ENCODE peak calls at places on chromosomes 7 and 10, in seven cellular contexts. One of them, this sample, is unnamed.

GRCh38 chr7:112420236-112420945 is 29.9 kb upstream of the IFRD1 start:
- DNase-seq in adrenal gland: no peak
- DNase-seq in PC-9: no peak
- DNase-seq in CD4-positive, alpha-beta T cell: no peak
- DNase-seq in neural progenitor cell: peak; percentile 64
- DNase-seq in RWPE2: no peak
- DNase-seq in fibroblast of lung: no peak
- DNase-seq in this sample: no peak

GRCh38 chr7:29035044-29035740 is 77.1 kb upstream of the TRIL start:
- DNase-seq in adrenal gland: peak; percentile 27
- DNase-seq in PC-9: peak; percentile 92
- DNase-seq in CD4-positive, alpha-beta T cell: no peak
- DNase-seq in neural progenitor cell: no peak
- DNase-seq in fibroblast of lung: peak; percentile 67
- DNase-seq in RWPE2: no peak
- DNase-seq in this sample: no peak

GRCh38 chr10:49298666-49298989 is 342 bp upstream of the C10orf71 start:
- DNase-seq in adrenal gland: no peak
- DNase-seq in fibroblast of lung: no peak
- DNase-seq in CD4-positive, alpha-beta T cell: no peak
- DNase-seq in neural progenitor cell: peak; percentile 36
- DNase-seq in PC-9: no peak
- DNase-seq in RWPE2: no peak
- DNase-seq in this sample: no peak

GRCh38 chr7:140501941-140502340 is 22.6 kb upstream of the MKRN1 start:
- DNase-seq in neural progenitor cell: no peak
- DNase-seq in adrenal gland: no peak
- DNase-seq in RWPE2: no peak
- DNase-seq in PC-9: no peak
- DNase-seq in CD4-positive, alpha-beta T cell: no peak
- DNase-seq in fibroblast of lung: no peak
- DNase-seq in this sample: no peak

GRCh38 chr10:14727389-14727918 is 47.2 kb downstream of the FAM107B start:
- DNase-seq in CD4-positive, alpha-beta T cell: no peak
- DNase-seq in adrenal gland: no peak
- DNase-seq in PC-9: no peak
- DNase-seq in fibroblast of lung: no peak
- DNase-seq in RWPE2: no peak
- DNase-seq in neural progenitor cell: no peak
- DNase-seq in this sample: no peak

GRCh38 chr10:44413416-44413815 is 28.5 kb upstream of the CXCL12 start:
- DNase-seq in PC-9: no peak
- DNase-seq in neural progenitor cell: no peak
- DNase-seq in RWPE2: no peak
- DNase-seq in fibroblast of lung: no peak
- DNase-seq in CD4-positive, alpha-beta T cell: no peak
- DNase-seq in adrenal gland: peak; percentile 55
- DNase-seq in this sample: no peak

GRCh38 chr7:2523461-2523905 is 3.9 kb downstream of the LFNG start:
- DNase-seq in neural progenitor cell: peak; percentile 81
- DNase-seq in adrenal gland: no peak
- DNase-seq in fibroblast of lung: no peak
- DNase-seq in PC-9: peak; percentile 52
- DNase-seq in RWPE2: no peak
- DNase-seq in CD4-positive, alpha-beta T cell: no peak
- DNase-seq in this sample: no peak

GRCh38 chr7:133253522-133253882 is 624 bp downstream of the EXOC4 start:
- DNase-seq in CD4-positive, alpha-beta T cell: no peak
- DNase-seq in fibroblast of lung: peak; percentile 14
- DNase-seq in RWPE2: no peak
- DNase-seq in PC-9: no peak
- DNase-seq in adrenal gland: no peak
- DNase-seq in neural progenitor cell: peak; percentile 13
- DNase-seq in this sample: peak; percentile 29

GRCh38 chr7:54015251-54015650 is 526.9 kb upstream of the VSTM2A start:
- DNase-seq in CD4-positive, alpha-beta T cell: no peak
- DNase-seq in RWPE2: no peak
- DNase-seq in adrenal gland: no peak
- DNase-seq in neural progenitor cell: peak; percentile 23
- DNase-seq in PC-9: peak; percentile 50
- DNase-seq in fibroblast of lung: no peak
- DNase-seq in this sample: no peak

GRCh38 chr10:28793482-28793881 is 116.2 kb downstream of the BAMBI start:
- DNase-seq in fibroblast of lung: no peak
- DNase-seq in CD4-positive, alpha-beta T cell: no peak
- DNase-seq in RWPE2: no peak
- DNase-seq in PC-9: no peak
- DNase-seq in adrenal gland: no peak
- DNase-seq in neural progenitor cell: no peak
- DNase-seq in this sample: no peak

GRCh38 chr7:159086301-159086925 is 58.3 kb downstream of the VIPR2 start:
- DNase-seq in fibroblast of lung: no peak
- DNase-seq in PC-9: no peak
- DNase-seq in neural progenitor cell: no peak
- DNase-seq in RWPE2: peak; percentile 21
- DNase-seq in adrenal gland: no peak
- DNase-seq in CD4-positive, alpha-beta T cell: no peak
- DNase-seq in this sample: no peak

GRCh38 chr7:51325937-51326336 is 9.3 kb upstream of the COBL start:
- DNase-seq in adrenal gland: no peak
- DNase-seq in neural progenitor cell: no peak
- DNase-seq in fibroblast of lung: no peak
- DNase-seq in CD4-positive, alpha-beta T cell: no peak
- DNase-seq in PC-9: no peak
- DNase-seq in RWPE2: no peak
- DNase-seq in this sample: no peak

GRCh38 chr7:112510032-112510742 is 29.4 kb downstream of the LSMEM1 start:
- DNase-seq in CD4-positive, alpha-beta T cell: no peak
- DNase-seq in PC-9: no peak
- DNase-seq in RWPE2: no peak
- DNase-seq in neural progenitor cell: no peak
- DNase-seq in fibroblast of lung: peak; percentile 59
- DNase-seq in adrenal gland: no peak
- DNase-seq in this sample: no peak

GRCh38 chr7:24829787-24830186 is 72.5 kb upstream of the GSDME start:
- DNase-seq in CD4-positive, alpha-beta T cell: no peak
- DNase-seq in adrenal gland: no peak
- DNase-seq in neural progenitor cell: no peak
- DNase-seq in PC-9: no peak
- DNase-seq in fibroblast of lung: no peak
- DNase-seq in RWPE2: no peak
- DNase-seq in this sample: no peak

GRCh38 chr7:157593541-157593940 is 256.7 kb downstream of the DNAJB6 start:
- DNase-seq in adrenal gland: no peak
- DNase-seq in fibroblast of lung: no peak
- DNase-seq in PC-9: no peak
- DNase-seq in neural progenitor cell: no peak
- DNase-seq in CD4-positive, alpha-beta T cell: no peak
- DNase-seq in RWPE2: no peak
- DNase-seq in this sample: no peak

GRCh38 chr7:2527505-2528464 is 8.2 kb downstream of the LFNG start:
- DNase-seq in neural progenitor cell: no peak
- DNase-seq in CD4-positive, alpha-beta T cell: peak; percentile 69
- DNase-seq in PC-9: peak; percentile 82
- DNase-seq in RWPE2: peak; percentile 34
- DNase-seq in adrenal gland: no peak
- DNase-seq in fibroblast of lung: peak; percentile 56
- DNase-seq in this sample: no peak

GRCh38 chr7:103425177-103425576 is 20.8 kb downstream of the SLC26A5 start:
- DNase-seq in fibroblast of lung: no peak
- DNase-seq in CD4-positive, alpha-beta T cell: no peak
- DNase-seq in adrenal gland: no peak
- DNase-seq in neural progenitor cell: no peak
- DNase-seq in RWPE2: no peak
- DNase-seq in PC-9: no peak
- DNase-seq in this sample: no peak

GRCh38 chr10:119323085-119323670 is 115.8 kb downstream of the GRK5 start:
- DNase-seq in PC-9: no peak
- DNase-seq in CD4-positive, alpha-beta T cell: no peak
- DNase-seq in fibroblast of lung: no peak
- DNase-seq in RWPE2: no peak
- DNase-seq in adrenal gland: no peak
- DNase-seq in neural progenitor cell: no peak
- DNase-seq in this sample: no peak

DNA sequence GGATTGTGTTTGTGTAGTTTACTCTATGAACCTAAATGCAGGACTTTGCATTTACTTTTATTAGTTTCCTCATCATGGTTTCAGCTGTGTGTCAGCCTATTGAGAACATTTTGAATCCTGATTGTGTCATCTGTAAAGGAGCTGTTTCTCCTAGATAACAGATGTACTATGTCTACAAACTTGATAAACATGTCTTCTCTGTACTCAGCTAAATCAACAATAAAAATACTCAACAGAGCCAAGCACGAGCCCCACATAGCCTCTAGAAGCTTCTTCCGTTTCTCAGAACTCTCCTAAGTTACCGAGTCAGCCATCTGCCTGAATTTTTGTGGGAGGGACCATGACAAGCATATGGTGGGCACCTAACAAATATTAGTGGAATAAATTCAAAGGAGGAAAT is 234.7 kb downstream of the SKAP2 start:
- DNase-seq in CD4-positive, alpha-beta T cell: no peak
- DNase-seq in RWPE2: no peak
- DNase-seq in neural progenitor cell: no peak
- DNase-seq in adrenal gland: no peak
- DNase-seq in fibroblast of lung: peak; percentile 3
- DNase-seq in PC-9: no peak
- DNase-seq in this sample: no peak
- H3K27ac ChIP-seq in CD4-positive, alpha-beta T cell: no peak overlapping the region
- H3K27ac ChIP-seq in RWPE2: no peak overlapping the region
- H3K27ac ChIP-seq in neural progenitor cell: no peak overlapping the region
- H3K27ac ChIP-seq in adrenal gland: no peak overlapping the region
- H3K27ac ChIP-seq in fibroblast of lung: no peak overlapping the region
- H3K27ac ChIP-seq in PC-9: no peak overlapping the region
- H3K27ac ChIP-seq in this sample: no peak overlapping the region

DNA sequence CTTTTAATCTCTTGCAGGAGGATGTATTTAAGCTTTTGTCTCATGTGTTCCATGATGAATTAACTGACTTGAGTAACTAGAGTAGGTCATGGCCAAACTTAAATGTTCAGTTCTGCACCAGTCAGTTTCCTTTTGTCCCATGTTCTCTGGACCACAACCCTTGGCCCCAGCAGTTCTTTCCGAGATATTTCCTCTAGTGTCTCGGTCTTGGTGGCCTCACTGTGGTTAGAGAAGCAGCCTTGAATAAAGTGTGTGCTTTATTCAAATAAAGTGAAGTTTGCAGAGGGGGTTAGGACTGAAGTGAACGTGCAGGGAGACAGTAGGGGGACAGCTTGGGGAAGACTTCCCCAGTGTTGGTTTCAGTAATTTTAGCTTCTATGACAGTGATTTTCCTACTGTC is 9.3 kb downstream of the ZNF212 start:
- DNase-seq in PC-9: no peak
- DNase-seq in CD4-positive, alpha-beta T cell: no peak
- DNase-seq in neural progenitor cell: no peak
- DNase-seq in adrenal gland: no peak
- DNase-seq in fibroblast of lung: no peak
- DNase-seq in RWPE2: no peak
- DNase-seq in this sample: no peak
- H3K27ac ChIP-seq in PC-9: no peak overlapping the region
- H3K27ac ChIP-seq in CD4-positive, alpha-beta T cell: no peak overlapping the region
- H3K27ac ChIP-seq in neural progenitor cell: no peak overlapping the region
- H3K27ac ChIP-seq in adrenal gland: peak overlapping the region; percentile 43
- H3K27ac ChIP-seq in fibroblast of lung: no peak overlapping the region
- H3K27ac ChIP-seq in RWPE2: no peak overlapping the region
- H3K27ac ChIP-seq in this sample: no peak overlapping the region

DNA sequence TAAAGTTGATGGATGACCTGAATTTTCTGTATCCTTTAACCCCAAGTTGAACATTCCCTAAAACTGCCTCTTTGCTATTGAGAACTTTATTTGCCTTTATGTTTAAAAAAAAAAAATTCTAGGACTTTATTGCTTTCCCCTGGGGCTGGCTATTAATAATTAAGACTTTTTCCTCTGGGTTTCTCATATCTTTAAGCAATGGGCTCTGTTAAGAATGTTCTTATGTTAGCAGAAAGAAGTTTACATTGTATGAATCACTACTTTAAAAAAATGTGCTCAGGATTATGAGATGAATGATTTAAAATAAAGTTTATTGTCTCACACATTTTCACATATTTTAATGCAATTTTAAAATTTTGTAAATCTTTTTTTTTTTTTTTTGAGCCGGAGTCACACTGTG is 19.5 kb downstream of the TAX1BP1 start:
- DNase-seq in fibroblast of lung: no peak
- DNase-seq in CD4-positive, alpha-beta T cell: no peak
- DNase-seq in PC-9: no peak
- DNase-seq in adrenal gland: no peak
- DNase-seq in neural progenitor cell: no peak
- DNase-seq in RWPE2: no peak
- DNase-seq in this sample: no peak
- H3K27ac ChIP-seq in fibroblast of lung: no peak overlapping the region
- H3K27ac ChIP-seq in CD4-positive, alpha-beta T cell: no peak overlapping the region
- H3K27ac ChIP-seq in PC-9: no peak overlapping the region
- H3K27ac ChIP-seq in adrenal gland: no peak overlapping the region
- H3K27ac ChIP-seq in neural progenitor cell: no peak overlapping the region
- H3K27ac ChIP-seq in RWPE2: no peak overlapping the region
- H3K27ac ChIP-seq in this sample: no peak overlapping the region

GRCh38 chr7:101814996-101815825 is 2.2 kb upstream of the CUX1 start:
- DNase-seq in neural progenitor cell: peak; percentile 56
- DNase-seq in adrenal gland: peak; percentile 35
- DNase-seq in PC-9: no peak
- DNase-seq in fibroblast of lung: peak; percentile 25
- DNase-seq in CD4-positive, alpha-beta T cell: no peak
- DNase-seq in RWPE2: no peak
- DNase-seq in this sample: peak; percentile 73
- H3K27ac ChIP-seq in neural progenitor cell: no peak overlapping the region
- H3K27ac ChIP-seq in adrenal gland: peak overlapping the region; percentile 59
- H3K27ac ChIP-seq in PC-9: no peak overlapping the region
- H3K27ac ChIP-seq in fibroblast of lung: peak overlapping the region; percentile 60
- H3K27ac ChIP-seq in CD4-positive, alpha-beta T cell: no peak overlapping the region
- H3K27ac ChIP-seq in RWPE2: peak overlapping the region; percentile 82
- H3K27ac ChIP-seq in this sample: peak overlapping the region; percentile 75

GRCh38 chr10:78044179-78044578 is 10.5 kb downstream of the RPS24 start:
- DNase-seq in RWPE2: no peak
- DNase-seq in fibroblast of lung: no peak
- DNase-seq in adrenal gland: no peak
- DNase-seq in PC-9: no peak
- DNase-seq in CD4-positive, alpha-beta T cell: no peak
- DNase-seq in neural progenitor cell: no peak
- DNase-seq in this sample: no peak
- H3K27ac ChIP-seq in RWPE2: no peak overlapping the region
- H3K27ac ChIP-seq in fibroblast of lung: no peak overlapping the region
- H3K27ac ChIP-seq in adrenal gland: no peak overlapping the region
- H3K27ac ChIP-seq in PC-9: no peak overlapping the region
- H3K27ac ChIP-seq in CD4-positive, alpha-beta T cell: no peak overlapping the region
- H3K27ac ChIP-seq in neural progenitor cell: no peak overlapping the region
- H3K27ac ChIP-seq in this sample: no peak overlapping the region